ENCODE peak calls at places on chromosome 2, in ten cellular contexts. One of them, this sample, is unnamed.

GRCh38 chr2:193963472-193964119 is 1693.4 kb upstream of the SLC39A10 start:
- DNase-seq in left cardiac atrium: no peak
- DNase-seq in T-helper 9 cell: no peak
- DNase-seq in mesothelial cell of epicardium: no peak
- DNase-seq in A172: peak
- DNase-seq in spleen: no peak
- DNase-seq in naive thymus-derived CD8-positive, alpha-beta T cell: no peak
- DNase-seq in adrenal gland: no peak
- DNase-seq in epithelial cell of esophagus: peak
- DNase-seq in NCI-H1092: no peak
- DNase-seq in this sample: no peak

GRCh38 chr2:66694087-66694858 is 259.3 kb downstream of the MEIS1 start:
- DNase-seq in mesothelial cell of epicardium: no peak
- DNase-seq in A172: no peak
- DNase-seq in T-helper 9 cell: no peak
- DNase-seq in spleen: no peak
- DNase-seq in NCI-H1092: no peak
- DNase-seq in naive thymus-derived CD8-positive, alpha-beta T cell: no peak
- DNase-seq in left cardiac atrium: no peak
- DNase-seq in epithelial cell of esophagus: no peak
- DNase-seq in adrenal gland: no peak
- DNase-seq in this sample: no peak

GRCh38 chr2:43676322-43677050 is at the start of gene C1GALT1C1L:
- DNase-seq in naive thymus-derived CD8-positive, alpha-beta T cell: peak
- DNase-seq in T-helper 9 cell: no peak
- DNase-seq in spleen: no peak
- DNase-seq in mesothelial cell of epicardium: no peak
- DNase-seq in NCI-H1092: no peak
- DNase-seq in A172: peak
- DNase-seq in left cardiac atrium: peak
- DNase-seq in epithelial cell of esophagus: peak
- DNase-seq in adrenal gland: peak
- DNase-seq in this sample: peak

GRCh38 chr2:239400000-239400831 is 604 bp downstream of the HDAC4 start:
- DNase-seq in A172: no peak
- DNase-seq in left cardiac atrium: no peak
- DNase-seq in T-helper 9 cell: no peak
- DNase-seq in mesothelial cell of epicardium: no peak
- DNase-seq in spleen: peak
- DNase-seq in adrenal gland: no peak
- DNase-seq in naive thymus-derived CD8-positive, alpha-beta T cell: no peak
- DNase-seq in epithelial cell of esophagus: peak
- DNase-seq in NCI-H1092: no peak
- DNase-seq in this sample: peak

GRCh38 chr2:181832015-181832414 is 59.5 kb upstream of the ITPRID2 start:
- DNase-seq in left cardiac atrium: no peak
- DNase-seq in epithelial cell of esophagus: peak
- DNase-seq in NCI-H1092: no peak
- DNase-seq in adrenal gland: no peak
- DNase-seq in A172: no peak
- DNase-seq in T-helper 9 cell: no peak
- DNase-seq in mesothelial cell of epicardium: no peak
- DNase-seq in naive thymus-derived CD8-positive, alpha-beta T cell: no peak
- DNase-seq in spleen: no peak
- DNase-seq in this sample: no peak

GRCh38 chr2:111044066-111044465 is 76.6 kb upstream of the BCL2L11 start:
- DNase-seq in naive thymus-derived CD8-positive, alpha-beta T cell: no peak
- DNase-seq in mesothelial cell of epicardium: no peak
- DNase-seq in A172: no peak
- DNase-seq in left cardiac atrium: no peak
- DNase-seq in spleen: no peak
- DNase-seq in adrenal gland: no peak
- DNase-seq in T-helper 9 cell: no peak
- DNase-seq in NCI-H1092: no peak
- DNase-seq in epithelial cell of esophagus: no peak
- DNase-seq in this sample: no peak

GRCh38 chr2:240564571-240565266 is 3.6 kb upstream of the RNPEPL1 start:
- DNase-seq in adrenal gland: peak
- DNase-seq in T-helper 9 cell: no peak
- DNase-seq in NCI-H1092: no peak
- DNase-seq in A172: no peak
- DNase-seq in spleen: peak
- DNase-seq in left cardiac atrium: no peak
- DNase-seq in epithelial cell of esophagus: no peak
- DNase-seq in mesothelial cell of epicardium: no peak
- DNase-seq in naive thymus-derived CD8-positive, alpha-beta T cell: peak
- DNase-seq in this sample: no peak

GRCh38 chr2:25976884-25977741 is 5.2 kb downstream of the KIF3C start:
- DNase-seq in NCI-H1092: no peak
- DNase-seq in A172: peak
- DNase-seq in spleen: peak
- DNase-seq in epithelial cell of esophagus: peak
- DNase-seq in naive thymus-derived CD8-positive, alpha-beta T cell: no peak
- DNase-seq in T-helper 9 cell: no peak
- DNase-seq in left cardiac atrium: no peak
- DNase-seq in adrenal gland: no peak
- DNase-seq in mesothelial cell of epicardium: no peak
- DNase-seq in this sample: no peak

GRCh38 chr2:225002039-225002655 is 40.1 kb downstream of the DOCK10 start:
- DNase-seq in mesothelial cell of epicardium: no peak
- DNase-seq in spleen: no peak
- DNase-seq in left cardiac atrium: no peak
- DNase-seq in naive thymus-derived CD8-positive, alpha-beta T cell: peak
- DNase-seq in T-helper 9 cell: peak
- DNase-seq in epithelial cell of esophagus: peak
- DNase-seq in A172: peak
- DNase-seq in adrenal gland: peak
- DNase-seq in NCI-H1092: peak
- DNase-seq in this sample: no peak

GRCh38 chr2:46364797-46365457 is 67.7 kb downstream of the EPAS1 start:
- DNase-seq in mesothelial cell of epicardium: no peak
- DNase-seq in adrenal gland: peak
- DNase-seq in T-helper 9 cell: no peak
- DNase-seq in naive thymus-derived CD8-positive, alpha-beta T cell: peak
- DNase-seq in epithelial cell of esophagus: peak
- DNase-seq in NCI-H1092: no peak
- DNase-seq in left cardiac atrium: no peak
- DNase-seq in spleen: no peak
- DNase-seq in A172: peak
- DNase-seq in this sample: no peak

GRCh38 chr2:240800241-240800640 is 19.8 kb downstream of the KIF1A start:
- DNase-seq in T-helper 9 cell: no peak
- DNase-seq in left cardiac atrium: no peak
- DNase-seq in mesothelial cell of epicardium: peak
- DNase-seq in spleen: peak
- DNase-seq in A172: no peak
- DNase-seq in epithelial cell of esophagus: no peak
- DNase-seq in NCI-H1092: no peak
- DNase-seq in adrenal gland: no peak
- DNase-seq in naive thymus-derived CD8-positive, alpha-beta T cell: no peak
- DNase-seq in this sample: peak

GRCh38 chr2:216572582-216573578 is 60.3 kb upstream of the IGFBP2 start:
- DNase-seq in epithelial cell of esophagus: no peak
- DNase-seq in adrenal gland: peak
- DNase-seq in naive thymus-derived CD8-positive, alpha-beta T cell: no peak
- DNase-seq in A172: peak
- DNase-seq in T-helper 9 cell: no peak
- DNase-seq in NCI-H1092: no peak
- DNase-seq in left cardiac atrium: peak
- DNase-seq in spleen: no peak
- DNase-seq in mesothelial cell of epicardium: no peak
- DNase-seq in this sample: peak

GRCh38 chr2:139480251-139480650 is 700.1 kb upstream of the NXPH2 start:
- DNase-seq in epithelial cell of esophagus: no peak
- DNase-seq in naive thymus-derived CD8-positive, alpha-beta T cell: no peak
- DNase-seq in mesothelial cell of epicardium: no peak
- DNase-seq in adrenal gland: no peak
- DNase-seq in left cardiac atrium: no peak
- DNase-seq in T-helper 9 cell: no peak
- DNase-seq in NCI-H1092: no peak
- DNase-seq in spleen: no peak
- DNase-seq in A172: no peak
- DNase-seq in this sample: no peak

GRCh38 chr2:158717366-158718195 is 77.5 kb upstream of the DAPL1 start:
- DNase-seq in A172: no peak
- DNase-seq in left cardiac atrium: no peak
- DNase-seq in mesothelial cell of epicardium: no peak
- DNase-seq in spleen: no peak
- DNase-seq in naive thymus-derived CD8-positive, alpha-beta T cell: no peak
- DNase-seq in adrenal gland: no peak
- DNase-seq in NCI-H1092: no peak
- DNase-seq in T-helper 9 cell: no peak
- DNase-seq in epithelial cell of esophagus: no peak
- DNase-seq in this sample: no peak

GRCh38 chr2:134934641-134935040 is 16.0 kb downstream of the CCNT2 start:
- DNase-seq in NCI-H1092: no peak
- DNase-seq in A172: no peak
- DNase-seq in mesothelial cell of epicardium: no peak
- DNase-seq in epithelial cell of esophagus: peak
- DNase-seq in T-helper 9 cell: no peak
- DNase-seq in naive thymus-derived CD8-positive, alpha-beta T cell: no peak
- DNase-seq in spleen: no peak
- DNase-seq in left cardiac atrium: no peak
- DNase-seq in adrenal gland: no peak
- DNase-seq in this sample: no peak

GRCh38 chr2:100242891-100243670 is 79.2 kb downstream of the LONRF2 start:
- DNase-seq in mesothelial cell of epicardium: peak
- DNase-seq in epithelial cell of esophagus: peak
- DNase-seq in A172: peak
- DNase-seq in left cardiac atrium: peak
- DNase-seq in NCI-H1092: peak
- DNase-seq in adrenal gland: peak
- DNase-seq in T-helper 9 cell: peak
- DNase-seq in spleen: peak
- DNase-seq in naive thymus-derived CD8-positive, alpha-beta T cell: peak
- DNase-seq in this sample: peak

GRCh38 chr2:45680351-45680967 is 29.0 kb downstream of the PRKCE start:
- DNase-seq in spleen: no peak
- DNase-seq in mesothelial cell of epicardium: no peak
- DNase-seq in left cardiac atrium: no peak
- DNase-seq in adrenal gland: no peak
- DNase-seq in epithelial cell of esophagus: no peak
- DNase-seq in NCI-H1092: no peak
- DNase-seq in T-helper 9 cell: no peak
- DNase-seq in naive thymus-derived CD8-positive, alpha-beta T cell: no peak
- DNase-seq in A172: no peak
- DNase-seq in this sample: no peak

GRCh38 chr2:158969717-158970521 is 1.5 kb downstream of the TANC1 start:
- DNase-seq in epithelial cell of esophagus: peak
- DNase-seq in adrenal gland: peak
- DNase-seq in A172: peak
- DNase-seq in left cardiac atrium: peak
- DNase-seq in NCI-H1092: no peak
- DNase-seq in T-helper 9 cell: no peak
- DNase-seq in spleen: no peak
- DNase-seq in naive thymus-derived CD8-positive, alpha-beta T cell: no peak
- DNase-seq in mesothelial cell of epicardium: peak
- DNase-seq in this sample: peak

GRCh38 chr2:228768818-228769217 is 502.3 kb downstream of the PID1 start:
- DNase-seq in T-helper 9 cell: no peak
- DNase-seq in adrenal gland: no peak
- DNase-seq in NCI-H1092: no peak
- DNase-seq in naive thymus-derived CD8-positive, alpha-beta T cell: no peak
- DNase-seq in A172: peak
- DNase-seq in left cardiac atrium: no peak
- DNase-seq in epithelial cell of esophagus: peak
- DNase-seq in spleen: no peak
- DNase-seq in mesothelial cell of epicardium: no peak
- DNase-seq in this sample: no peak

GRCh38 chr2:46352621-46353020 is 55.4 kb downstream of the EPAS1 start:
- DNase-seq in naive thymus-derived CD8-positive, alpha-beta T cell: no peak
- DNase-seq in A172: no peak
- DNase-seq in adrenal gland: peak
- DNase-seq in spleen: no peak
- DNase-seq in epithelial cell of esophagus: no peak
- DNase-seq in NCI-H1092: no peak
- DNase-seq in mesothelial cell of epicardium: no peak
- DNase-seq in T-helper 9 cell: no peak
- DNase-seq in left cardiac atrium: peak
- DNase-seq in this sample: no peak

GRCh38 chr2:222903234-222904220 is 42.7 kb downstream of the ACSL3 start:
- DNase-seq in NCI-H1092: peak
- DNase-seq in naive thymus-derived CD8-positive, alpha-beta T cell: peak
- DNase-seq in epithelial cell of esophagus: peak
- DNase-seq in adrenal gland: peak
- DNase-seq in left cardiac atrium: no peak
- DNase-seq in A172: peak
- DNase-seq in spleen: no peak
- DNase-seq in T-helper 9 cell: no peak
- DNase-seq in mesothelial cell of epicardium: no peak
- DNase-seq in this sample: no peak

GRCh38 chr2:31227110-31227509 is 6.8 kb upstream of the EHD3 start:
- DNase-seq in mesothelial cell of epicardium: no peak
- DNase-seq in A172: no peak
- DNase-seq in naive thymus-derived CD8-positive, alpha-beta T cell: no peak
- DNase-seq in NCI-H1092: no peak
- DNase-seq in spleen: no peak
- DNase-seq in adrenal gland: no peak
- DNase-seq in left cardiac atrium: no peak
- DNase-seq in T-helper 9 cell: no peak
- DNase-seq in epithelial cell of esophagus: peak
- DNase-seq in this sample: no peak

GRCh38 chr2:210528716-210529115 is 27.7 kb upstream of the CPS1 start:
- DNase-seq in mesothelial cell of epicardium: no peak
- DNase-seq in adrenal gland: no peak
- DNase-seq in spleen: no peak
- DNase-seq in epithelial cell of esophagus: no peak
- DNase-seq in T-helper 9 cell: no peak
- DNase-seq in A172: no peak
- DNase-seq in NCI-H1092: no peak
- DNase-seq in naive thymus-derived CD8-positive, alpha-beta T cell: no peak
- DNase-seq in left cardiac atrium: no peak
- DNase-seq in this sample: no peak

This sample was measured in aorta.